ENCODE peak calls at places on chromosome 21, in six cellular contexts. Z is endothelial cell of umbilical vein, A is HepG2, Q is K562, M is A549, H is GM12878. C is an unnamed sample.

GRCh38 chr21:15731243-15731613 is 1.4 kb downstream of the USP25 start:
- DNase-seq in Q (peak), M (peak), H (no peak), A (peak), Z (peak), C (peak)

GRCh38 chr21:44482581-44483287 is 27.4 kb downstream of the LRRC3 start:
- DNase-seq in H (no peak), Q (no peak), M (no peak), A (peak), Z (no peak), C (peak)

GRCh38 chr21:27475363-27475955 is 508.6 kb upstream of the ADAMTS5 start:
- DNase-seq in H (no peak), Z (no peak), Q (no peak), A (no peak), M (no peak), C (no peak)

GRCh38 chr21:19566975-19567374 is 1163.4 kb upstream of the TMPRSS15 start:
- DNase-seq in Z (no peak), Q (no peak), A (no peak), H (no peak), M (no peak), C (no peak)

GRCh38 chr21:30256100-30256499 is 26.6 kb downstream of the KRTAP24-1 start:
- DNase-seq in M (no peak), H (no peak), Q (no peak), Z (no peak), A (no peak), C (no peak)

GRCh38 chr21:18549214-18549905 is 145.8 kb upstream of the TMPRSS15 start:
- DNase-seq in H (no peak), M (no peak), Z (peak), Q (no peak), A (no peak), C (no peak)

GRCh38 chr21:42039911-42040351 is 29.8 kb upstream of the ZBTB21 start:
- DNase-seq in A (no peak), M (no peak), Q (no peak), Z (no peak), H (no peak), C (peak)

GRCh38 chr21:37198989-37199924 is 67.9 kb downstream of the VPS26C start:
- DNase-seq in H (no peak), Z (peak), A (no peak), M (no peak), Q (no peak), C (no peak)

GRCh38 chr21:43287974-43288755 is 119.4 kb downstream of the CRYAA start:
- DNase-seq in A (peak), Z (no peak), H (no peak), Q (no peak), M (no peak), C (no peak)

GRCh38 chr21:35779690-35780570 is 280.4 kb downstream of the SETD4 start:
- DNase-seq in A (no peak), H (no peak), M (no peak), Z (no peak), Q (no peak), C (no peak)

GRCh38 chr21:15826147-15826780 is 96.5 kb downstream of the USP25 start:
- DNase-seq in H (peak), A (peak), Q (peak), M (peak), Z (peak), C (peak)

GRCh38 chr21:34695434-34695833 is 26.6 kb downstream of the CLIC6 start:
- DNase-seq in H (peak), A (no peak), Z (no peak), Q (no peak), M (no peak), C (no peak)

GRCh38 chr21:42113926-42114409 is 42.9 kb downstream of the UMODL1 start:
- DNase-seq in H (no peak), A (peak), Q (no peak), M (peak), Z (no peak), C (peak)

GRCh38 chr21:25350056-25350455 is 257.2 kb downstream of the MRPL39 start:
- DNase-seq in H (no peak), A (no peak), Z (peak), M (no peak), Q (no peak), C (peak)

DNA sequence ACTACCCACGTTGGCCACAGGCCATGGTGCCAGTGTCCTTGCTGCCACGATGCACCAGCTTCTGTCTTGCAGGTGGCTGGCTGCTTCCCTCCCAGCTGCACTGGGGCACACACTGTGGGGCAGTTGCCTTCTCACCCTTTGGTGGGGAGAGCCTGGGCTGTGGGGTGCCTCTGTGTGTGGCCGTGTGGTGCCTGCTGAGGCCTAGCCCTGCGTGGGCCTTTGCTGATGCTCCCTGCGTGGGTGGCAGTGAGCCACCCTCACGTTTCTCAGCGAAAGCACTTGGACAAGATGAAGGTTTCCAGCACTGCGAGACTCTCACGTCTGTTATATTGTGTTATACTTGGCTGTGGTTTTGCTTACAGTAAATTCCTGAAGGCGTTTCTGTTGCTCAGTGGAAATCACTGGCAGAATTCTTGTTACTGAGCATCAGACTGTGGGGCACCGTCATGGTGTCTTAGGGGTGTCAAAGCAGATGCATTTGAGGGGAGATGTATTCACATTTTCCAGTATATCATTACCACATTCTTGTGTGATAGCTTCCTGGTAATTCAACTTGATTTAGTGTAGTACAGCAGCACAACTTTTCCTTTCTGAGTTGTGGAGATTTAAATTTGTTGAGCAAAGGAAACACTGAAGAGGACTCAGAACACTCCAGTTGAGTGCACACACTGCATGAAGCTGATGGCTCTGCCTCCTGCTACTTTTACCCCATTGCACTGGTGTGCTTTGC is 124.7 kb downstream of the PCBP3 start:
- DNase-seq in Q (no peak), H (no peak), Z (no peak), M (no peak), A (no peak), C (no peak)
- TF ChIP-seq MYC in Q (no peak), H (no peak), Z (no peak), M (no peak), A (no peak), C (no peak)

GRCh38 chr21:31545036-31545435 is 114.5 kb upstream of the SOD1 start:
- DNase-seq in M (no peak), Z (no peak), A (no peak), Q (no peak), H (no peak), C (no peak)

GRCh38 chr21:31543191-31543590 is 116.3 kb upstream of the SOD1 start:
- DNase-seq in A (no peak), H (no peak), Q (no peak), M (no peak), Z (no peak), C (no peak)

GRCh38 chr21:31550070-31550469 is 109.4 kb upstream of the SOD1 start:
- DNase-seq in M (no peak), A (no peak), Z (no peak), H (no peak), Q (no peak), C (no peak)

GRCh38 chr21:31548688-31549087 is 110.8 kb upstream of the SOD1 start:
- DNase-seq in M (no peak), Z (no peak), H (no peak), A (no peak), Q (no peak), C (no peak)

DNA sequence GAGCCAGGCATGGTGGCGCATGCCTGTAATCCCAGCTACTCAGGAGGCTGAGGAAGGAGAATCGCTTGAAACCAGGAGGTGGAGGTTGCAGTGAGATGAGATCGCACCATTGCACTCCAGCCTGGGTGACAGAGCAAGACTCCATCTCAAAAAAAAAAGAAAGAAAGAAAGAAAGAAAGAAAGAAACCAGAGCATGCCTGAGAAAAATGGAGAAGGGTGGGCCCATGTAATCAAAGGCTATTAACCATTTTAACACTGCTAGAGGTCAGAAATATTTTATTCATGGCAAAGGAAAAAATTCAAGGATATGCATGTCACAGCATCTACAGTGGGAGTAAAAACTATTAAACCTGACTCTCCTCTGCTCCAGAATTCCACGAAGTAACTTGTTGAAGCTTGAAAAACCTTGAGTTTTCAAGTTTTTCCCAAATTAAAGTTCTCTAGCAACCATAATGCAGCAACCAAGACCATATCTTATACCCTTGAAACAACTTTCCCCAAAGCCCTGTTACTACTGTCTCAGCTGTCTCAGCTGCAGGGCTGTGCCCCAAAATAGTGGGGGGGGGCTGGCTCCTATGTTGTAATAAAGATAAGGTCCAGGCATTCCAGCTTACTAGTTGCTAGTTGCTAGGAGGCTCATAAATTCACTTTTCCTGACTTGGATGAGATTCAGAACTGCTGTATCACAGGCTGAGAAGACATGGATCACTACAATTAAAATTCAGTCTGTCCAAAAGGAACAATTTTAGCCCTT is 112.9 kb upstream of the SOD1 start:
- DNase-seq in H (no peak), Q (no peak), M (no peak), A (no peak), Z (no peak), C (no peak)
- TF ChIP-seq MAX in H (no peak), Q (no peak), M (no peak), A (no peak), Z (no peak), C (no peak)

DNA sequence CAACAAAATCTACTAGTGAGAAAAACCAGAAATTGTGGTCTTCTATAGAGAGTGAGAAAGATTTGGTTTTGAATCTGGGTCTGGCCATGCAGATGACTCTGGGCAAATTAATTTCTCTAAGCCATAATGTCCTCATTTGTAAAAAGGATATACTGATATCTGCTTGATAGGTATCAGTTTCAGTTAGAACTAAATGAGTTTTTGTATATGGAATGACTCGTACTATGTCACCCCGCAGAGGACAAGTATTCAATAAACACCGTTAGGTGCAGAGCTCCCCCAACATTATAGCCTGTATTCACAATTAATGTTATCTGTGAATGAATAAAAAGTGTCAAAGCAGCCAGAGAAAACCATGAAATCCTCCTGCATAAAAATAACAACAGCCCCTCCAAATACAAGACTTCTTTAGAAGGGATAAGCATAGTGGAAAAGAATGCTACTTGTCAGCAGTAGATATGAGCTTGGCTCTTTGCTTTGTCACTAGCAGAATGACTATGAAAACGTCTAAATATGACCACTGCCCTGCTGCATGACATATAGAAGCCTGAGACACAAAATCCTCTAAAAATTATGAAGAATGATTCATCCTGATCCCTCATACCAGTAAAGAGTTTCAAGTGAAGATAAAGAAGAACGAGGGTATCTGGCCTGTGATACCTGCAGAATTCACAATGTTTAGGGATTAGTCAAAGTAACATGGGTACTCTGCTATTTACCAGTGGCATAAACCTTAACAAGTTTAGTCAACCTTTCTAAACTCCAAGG is 17.8 kb downstream of the SCAF4 start:
- DNase-seq in H (no peak), M (no peak), A (no peak), Z (no peak), Q (peak), C (no peak)
- TF ChIP-seq MYC in H (no peak), M (no peak), A (no peak), Z (no peak), Q (no peak), C (no peak)

DNA sequence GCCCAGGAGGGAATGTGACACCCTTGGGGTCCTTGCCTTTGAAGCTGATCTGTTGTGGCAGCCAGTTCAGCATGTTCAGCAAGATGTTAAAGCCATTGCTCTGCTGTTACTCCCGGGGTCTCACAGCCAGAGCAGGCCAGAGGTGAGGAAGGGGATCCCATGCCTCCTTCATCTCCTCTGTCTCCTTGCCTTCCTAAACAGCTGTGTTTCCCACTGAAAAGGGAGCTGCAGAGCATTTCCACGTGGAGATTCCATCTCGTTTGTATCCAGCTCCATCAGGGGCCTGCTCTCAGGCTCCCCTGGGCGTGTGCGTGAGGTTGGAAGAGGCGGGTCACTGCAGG is 135.8 kb upstream of the COL6A1 start:
- DNase-seq in A (no peak), M (no peak), Z (no peak), H (no peak), Q (no peak), C (no peak)
- TF ChIP-seq MAX in A (no peak), M (no peak), Z (no peak), H (no peak), Q (no peak), C (no peak)

DNA sequence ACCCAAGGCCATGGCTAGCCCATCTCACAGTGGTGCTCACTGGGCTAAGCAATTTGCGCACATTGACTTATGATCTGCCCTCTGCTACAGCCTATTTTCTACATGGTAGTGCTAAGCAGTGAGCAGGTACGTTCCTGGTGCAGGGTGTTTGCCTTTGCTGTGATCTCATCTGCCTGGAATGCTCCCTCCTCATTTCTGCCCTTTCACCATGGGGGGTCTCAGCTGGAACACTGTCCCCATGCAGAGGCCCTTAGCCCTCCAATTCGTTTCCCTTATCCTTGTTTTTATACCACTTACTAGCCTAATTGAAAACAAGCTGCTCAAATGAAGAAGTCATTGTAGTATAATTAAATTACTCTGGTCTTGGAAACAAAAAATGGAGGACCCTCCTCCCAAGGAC is 2.0 kb upstream of the B3GALT5 start:
- DNase-seq in H (no peak), A (peak), Q (no peak), M (no peak), Z (no peak), C (no peak)
- TF ChIP-seq MYC in H (no peak), A (no peak), Q (no peak), M (no peak), Z (no peak), C (no peak)

GRCh38 chr21:38869946-38870345 is 64.2 kb downstream of the ETS2 start:
- DNase-seq in A (peak), H (no peak), Q (no peak), M (no peak), Z (no peak), C (no peak)
- TF ChIP-seq MAX in A (no peak), H (no peak), Q (no peak), M (no peak), Z (no peak), C (no peak)

GRCh38 chr21:31293986-31294385 is 50.1 kb downstream of the TIAM1 start:
- DNase-seq in Q (no peak), H (no peak), M (no peak), Z (peak), A (no peak), C (no peak)

GRCh38 chr21:31290765-31291164 is 53.3 kb downstream of the TIAM1 start:
- DNase-seq in Z (no peak), A (no peak), Q (no peak), H (no peak), M (no peak), C (no peak)

GRCh38 chr21:31295676-31296075 is 48.4 kb downstream of the TIAM1 start:
- DNase-seq in H (no peak), Q (no peak), M (no peak), A (no peak), Z (no peak), C (no peak)

GRCh38 chr21:31298618-31299269 is 45.3 kb downstream of the TIAM1 start:
- DNase-seq in M (no peak), A (no peak), Z (no peak), Q (no peak), H (peak), C (no peak)

GRCh38 chr21:31294691-31295090 is 49.4 kb downstream of the TIAM1 start:
- DNase-seq in M (no peak), Q (no peak), A (no peak), Z (no peak), H (no peak), C (no peak)
- TF ChIP-seq MYC in M (no peak), Q (no peak), A (no peak), Z (no peak), H (no peak), C (no peak)

GRCh38 chr21:33290441-33290840 is 24.3 kb downstream of the IL10RB start:
- DNase-seq in M (no peak), A (no peak), Q (no peak), Z (no peak), H (no peak), C (no peak)

GRCh38 chr21:33289199-33289819 is 23.1 kb downstream of the IL10RB start:
- DNase-seq in A (no peak), Z (no peak), Q (no peak), H (no peak), M (no peak), C (no peak)

GRCh38 chr21:33286600-33287456 is 20.7 kb downstream of the IL10RB start:
- DNase-seq in A (peak), Q (no peak), M (peak), H (no peak), Z (peak), C (no peak)

GRCh38 chr21:33281101-33281652 is 15.0 kb downstream of the IL10RB start:
- DNase-seq in Z (no peak), Q (no peak), A (no peak), H (no peak), M (no peak), C (no peak)

GRCh38 chr21:33286076-33286475 is 19.9 kb downstream of the IL10RB start:
- DNase-seq in Z (no peak), M (no peak), H (no peak), A (peak), Q (no peak), C (no peak)
- TF ChIP-seq MAX in Z (no peak), M (no peak), H (no peak), A (peak), Q (no peak), C (no peak)